ENCODE peak calls at places on chromosomes 12 and 14, in eight cellular contexts. H, X, D, O, G, Q, K and C are unnamed samples.

GRCh38 chr12:124993568-124994434 is at the start of gene BRI3BP:
- DNase-seq in Q (peak; percentile 40), K (peak; percentile 68), X (peak; percentile 48), O (peak; percentile 65), H (peak; percentile 74), D (peak; percentile 75), G (no peak), C (peak; percentile 92)

GRCh38 chr14:39372656-39373055 is 59.6 kb downstream of the FBXO33 start:
- DNase-seq in D (no peak), H (no peak), Q (no peak), K (no peak), O (no peak), G (no peak), X (no peak), C (no peak)

GRCh38 chr14:88323086-88323519 is at the start of gene KCNK10:
- DNase-seq in G (no peak), Q (no peak), H (no peak), O (no peak), X (no peak), K (no peak), D (no peak), C (no peak)

GRCh38 chr14:65226824-65227604 is 124.7 kb upstream of the MAX start:
- DNase-seq in H (no peak), G (no peak), K (no peak), X (no peak), Q (no peak), O (no peak), D (no peak), C (no peak)

GRCh38 chr12:44873898-44874297 is 2.2 kb downstream of the NELL2 start:
- DNase-seq in G (no peak), O (no peak), X (no peak), K (peak; percentile 28), D (peak; percentile 41), H (no peak), Q (no peak), C (no peak)

GRCh38 chr12:52020539-52021336 is 14.0 kb downstream of the TAMALIN start:
- DNase-seq in Q (peak; percentile 19), G (no peak), O (no peak), D (peak; percentile 80), K (peak; percentile 51), X (peak; percentile 73), H (peak; percentile 69), C (peak; percentile 84)

GRCh38 chr12:120468271-120468845 is 1.2 kb downstream of the SRSF9 start:
- DNase-seq in Q (no peak), D (peak; percentile 61), X (peak; percentile 25), O (no peak), K (no peak), G (no peak), H (no peak), C (no peak)

GRCh38 chr12:121452356-121453021 is 52.6 kb downstream of the RNF34 start:
- DNase-seq in O (no peak), Q (no peak), H (no peak), X (no peak), G (no peak), K (no peak), D (no peak), C (peak; percentile 38)

GRCh38 chr14:47262801-47263200 is 412.6 kb downstream of the MDGA2 start:
- DNase-seq in O (no peak), X (no peak), K (no peak), D (no peak), H (no peak), Q (no peak), G (no peak), C (no peak)

GRCh38 chr12:88255224-88255623 is 113.1 kb downstream of the TMTC3 start:
- DNase-seq in H (no peak), G (no peak), O (no peak), Q (no peak), X (no peak), D (no peak), K (no peak), C (no peak)

GRCh38 chr12:27896419-27896990 is 76.0 kb downstream of the PTHLH start:
- DNase-seq in X (no peak), G (no peak), H (no peak), Q (no peak), K (no peak), O (no peak), D (no peak), C (no peak)

GRCh38 chr14:52950898-52951729 is at the start of gene FERMT2:
- DNase-seq in X (peak; percentile 85), K (peak; percentile 1), D (no peak), H (peak; percentile 32), G (peak; percentile 97), Q (peak; percentile 81), O (no peak), C (peak; percentile 95)

GRCh38 chr12:401235-402126 is at the start of gene CCDC77:
- DNase-seq in H (peak; percentile 97), X (peak; percentile 91), Q (no peak), G (no peak), D (peak; percentile 97), O (peak; percentile 84), K (peak; percentile 93), C (peak; percentile 99)

GRCh38 chr14:72420749-72421452 is 473.0 kb downstream of the DPF3 start:
- DNase-seq in H (peak; percentile 67), Q (peak; percentile 40), X (peak; percentile 98), G (no peak), O (peak; percentile 77), K (peak; percentile 29), D (peak; percentile 53), C (peak; percentile 82)

GRCh38 chr14:101467181-101467926 is 93.9 kb upstream of the DIO3 start:
- DNase-seq in D (no peak), H (no peak), X (no peak), O (no peak), Q (no peak), G (no peak), K (no peak), C (no peak)

GRCh38 chr12:69655616-69656336 is 43.3 kb downstream of the BEST3 start:
- DNase-seq in D (no peak), O (no peak), Q (no peak), G (peak; percentile 54), X (no peak), H (no peak), K (no peak), C (no peak)

GRCh38 chr12:133202493-133203343 is 21.4 kb downstream of the ZNF268 start:
- DNase-seq in Q (no peak), X (no peak), D (peak; percentile 11), O (no peak), H (no peak), K (no peak), G (no peak), C (no peak)

GRCh38 chr12:88145567-88146347 is 3.6 kb downstream of the TMTC3 start:
- DNase-seq in Q (no peak), G (no peak), H (no peak), D (no peak), K (no peak), X (no peak), O (no peak), C (no peak)

GRCh38 chr12:92505373-92506340 is 197.1 kb upstream of the PLEKHG7 start:
- DNase-seq in D (peak; percentile 69), K (peak; percentile 35), Q (peak; percentile 34), G (no peak), O (no peak), X (peak; percentile 52), H (peak; percentile 22), C (peak; percentile 27)

GRCh38 chr12:97167598-97167997 is 260.5 kb downstream of the NEDD1 start:
- DNase-seq in O (no peak), X (no peak), D (no peak), G (no peak), H (no peak), K (no peak), Q (no peak), C (no peak)

GRCh38 chr12:115044073-115044472 is 360.1 kb upstream of the TBX3 start:
- DNase-seq in Q (no peak), D (no peak), X (no peak), H (no peak), K (no peak), G (no peak), O (no peak), C (no peak)

GRCh38 chr14:104515059-104515810 is 64.3 kb upstream of the C14orf180 start:
- DNase-seq in Q (no peak), D (no peak), O (no peak), G (no peak), X (no peak), H (no peak), K (no peak), C (no peak)

GRCh38 chr12:69821441-69822204 is 3.4 kb upstream of the MYRFL start:
- DNase-seq in X (no peak), O (no peak), G (no peak), D (no peak), K (no peak), Q (peak; percentile 25), H (no peak), C (no peak)

GRCh38 chr12:122961551-122962329 is 4.5 kb downstream of the ABCB9 start:
- DNase-seq in D (no peak), G (no peak), K (no peak), O (no peak), Q (peak; percentile 23), H (no peak), X (no peak), C (peak; percentile 72)

GRCh38 chr14:23725980-23726746 is 90.0 kb downstream of the DHRS2 start:
- DNase-seq in X (no peak), Q (no peak), H (no peak), O (no peak), K (no peak), G (no peak), D (no peak), C (no peak)

GRCh38 chr12:93889516-93890202 is 212.5 kb downstream of the CRADD start:
- DNase-seq in O (no peak), G (no peak), H (no peak), K (no peak), Q (no peak), D (no peak), X (no peak), C (no peak)

GRCh38 chr12:128930591-128930990 is 77.3 kb downstream of the GLT1D1 start:
- DNase-seq in Q (peak; percentile 61), G (no peak), D (no peak), X (no peak), H (no peak), O (no peak), K (no peak), C (no peak)

GRCh38 chr12:56193025-56193578 is 3.8 kb upstream of the SMARCC2 start:
- DNase-seq in K (peak; percentile 69), G (peak; percentile 84), D (peak; percentile 92), Q (peak; percentile 83), X (peak; percentile 76), H (peak; percentile 72), O (no peak), C (peak; percentile 65)

GRCh38 chr12:131608740-131609665 is 101.9 kb upstream of the SFSWAP start:
- DNase-seq in H (peak; percentile 52), D (peak; percentile 55), K (peak; percentile 51), X (peak; percentile 79), O (peak; percentile 40), G (peak; percentile 9), Q (peak; percentile 32), C (peak; percentile 62)